ENCODE peak calls at places on chromosomes 12 and 14, in seven cellular contexts. One of them, this sample, is unnamed.

GRCh38 chr14:68665116-68665515 is 127.8 kb downstream of the ZFP36L1 start:
- DNase-seq in suprapubic skin: no peak
- DNase-seq in HCT116: no peak
- DNase-seq in heart left ventricle: no peak
- DNase-seq in adrenal gland: peak; percentile 52
- DNase-seq in Peyer's patch: no peak
- DNase-seq in heart right ventricle: no peak
- DNase-seq in this sample: no peak

GRCh38 chr12:45205165-45205825 is 10.6 kb upstream of the ANO6 start:
- DNase-seq in adrenal gland: no peak
- DNase-seq in HCT116: no peak
- DNase-seq in Peyer's patch: no peak
- DNase-seq in suprapubic skin: no peak
- DNase-seq in heart left ventricle: no peak
- DNase-seq in heart right ventricle: no peak
- DNase-seq in this sample: no peak

GRCh38 chr12:3515506-3515905 is 24.5 kb downstream of the PRMT8 start:
- DNase-seq in heart left ventricle: no peak
- DNase-seq in heart right ventricle: no peak
- DNase-seq in suprapubic skin: no peak
- DNase-seq in adrenal gland: no peak
- DNase-seq in HCT116: no peak
- DNase-seq in Peyer's patch: no peak
- DNase-seq in this sample: no peak

GRCh38 chr12:7107181-7108041 is 1.6 kb downstream of the C1RL start:
- DNase-seq in adrenal gland: no peak
- DNase-seq in Peyer's patch: no peak
- DNase-seq in HCT116: no peak
- DNase-seq in suprapubic skin: no peak
- DNase-seq in heart right ventricle: no peak
- DNase-seq in heart left ventricle: no peak
- DNase-seq in this sample: no peak

GRCh38 chr12:93153321-93153720 is 224.2 kb upstream of the EEA1 start:
- DNase-seq in heart left ventricle: no peak
- DNase-seq in Peyer's patch: no peak
- DNase-seq in adrenal gland: no peak
- DNase-seq in HCT116: no peak
- DNase-seq in heart right ventricle: no peak
- DNase-seq in suprapubic skin: no peak
- DNase-seq in this sample: no peak

GRCh38 chr12:95548539-95549391 is 2.5 kb downstream of the USP44 start:
- DNase-seq in suprapubic skin: no peak
- DNase-seq in Peyer's patch: peak; percentile 66
- DNase-seq in heart right ventricle: peak; percentile 48
- DNase-seq in adrenal gland: peak; percentile 53
- DNase-seq in HCT116: no peak
- DNase-seq in heart left ventricle: peak; percentile 30
- DNase-seq in this sample: peak; percentile 80

GRCh38 chr14:106044949-106045596 is 518.7 kb downstream of the TMEM121 start:
- DNase-seq in suprapubic skin: no peak
- DNase-seq in Peyer's patch: peak; percentile 56
- DNase-seq in heart left ventricle: no peak
- DNase-seq in adrenal gland: no peak
- DNase-seq in HCT116: peak; percentile 36
- DNase-seq in heart right ventricle: peak; percentile 31
- DNase-seq in this sample: peak; percentile 85

GRCh38 chr12:59548930-59549329 is 46.9 kb upstream of the SLC16A7 start:
- DNase-seq in heart right ventricle: no peak
- DNase-seq in adrenal gland: no peak
- DNase-seq in suprapubic skin: no peak
- DNase-seq in heart left ventricle: no peak
- DNase-seq in Peyer's patch: no peak
- DNase-seq in HCT116: no peak
- DNase-seq in this sample: no peak

GRCh38 chr14:74910556-74910955 is 12.5 kb downstream of the RPS6KL1 start:
- DNase-seq in Peyer's patch: peak; percentile 66
- DNase-seq in adrenal gland: no peak
- DNase-seq in heart right ventricle: no peak
- DNase-seq in HCT116: no peak
- DNase-seq in suprapubic skin: no peak
- DNase-seq in heart left ventricle: no peak
- DNase-seq in this sample: no peak

GRCh38 chr14:105161314-105161713 is 7.3 kb downstream of the JAG2 start:
- DNase-seq in suprapubic skin: no peak
- DNase-seq in heart right ventricle: no peak
- DNase-seq in heart left ventricle: no peak
- DNase-seq in HCT116: no peak
- DNase-seq in Peyer's patch: no peak
- DNase-seq in adrenal gland: no peak
- DNase-seq in this sample: no peak

GRCh38 chr12:121568971-121569808 is 11.6 kb downstream of the KDM2B start:
- DNase-seq in adrenal gland: no peak
- DNase-seq in heart right ventricle: peak; percentile 29
- DNase-seq in heart left ventricle: peak; percentile 65
- DNase-seq in suprapubic skin: no peak
- DNase-seq in Peyer's patch: no peak
- DNase-seq in HCT116: no peak
- DNase-seq in this sample: no peak

GRCh38 chr14:101501858-101502615 is 59.3 kb upstream of the DIO3 start:
- DNase-seq in HCT116: no peak
- DNase-seq in Peyer's patch: peak; percentile 30
- DNase-seq in heart left ventricle: no peak
- DNase-seq in adrenal gland: no peak
- DNase-seq in heart right ventricle: no peak
- DNase-seq in suprapubic skin: peak; percentile 55
- DNase-seq in this sample: no peak

GRCh38 chr14:64673748-64674147 is 30.5 kb upstream of the PLEKHG3 start:
- DNase-seq in suprapubic skin: no peak
- DNase-seq in heart right ventricle: no peak
- DNase-seq in Peyer's patch: no peak
- DNase-seq in HCT116: no peak
- DNase-seq in adrenal gland: no peak
- DNase-seq in heart left ventricle: no peak
- DNase-seq in this sample: peak; percentile 43

GRCh38 chr12:93381183-93381975 is 3.7 kb downstream of the NUDT4 start:
- DNase-seq in suprapubic skin: no peak
- DNase-seq in HCT116: no peak
- DNase-seq in heart left ventricle: no peak
- DNase-seq in Peyer's patch: no peak
- DNase-seq in heart right ventricle: no peak
- DNase-seq in adrenal gland: no peak
- DNase-seq in this sample: no peak

GRCh38 chr12:109855377-109855776 is 22.2 kb upstream of the TRPV4 start:
- DNase-seq in suprapubic skin: no peak
- DNase-seq in heart left ventricle: no peak
- DNase-seq in Peyer's patch: no peak
- DNase-seq in adrenal gland: no peak
- DNase-seq in heart right ventricle: no peak
- DNase-seq in HCT116: no peak
- DNase-seq in this sample: no peak

GRCh38 chr12:109860961-109861360 is 19.4 kb downstream of the GLTP start:
- DNase-seq in HCT116: no peak
- DNase-seq in heart right ventricle: no peak
- DNase-seq in suprapubic skin: no peak
- DNase-seq in heart left ventricle: no peak
- DNase-seq in adrenal gland: no peak
- DNase-seq in Peyer's patch: no peak
- DNase-seq in this sample: no peak

GRCh38 chr12:109858764-109859163 is 21.6 kb downstream of the GLTP start:
- DNase-seq in HCT116: no peak
- DNase-seq in Peyer's patch: no peak
- DNase-seq in suprapubic skin: no peak
- DNase-seq in adrenal gland: no peak
- DNase-seq in heart left ventricle: no peak
- DNase-seq in heart right ventricle: no peak
- DNase-seq in this sample: no peak

GRCh38 chr12:109861689-109862314 is 18.5 kb downstream of the GLTP start:
- DNase-seq in Peyer's patch: peak; percentile 63
- DNase-seq in HCT116: no peak
- DNase-seq in heart right ventricle: no peak
- DNase-seq in adrenal gland: no peak
- DNase-seq in suprapubic skin: no peak
- DNase-seq in heart left ventricle: no peak
- DNase-seq in this sample: no peak

GRCh38 chr12:109857715-109858114 is 22.6 kb downstream of the GLTP start:
- DNase-seq in Peyer's patch: no peak
- DNase-seq in heart left ventricle: no peak
- DNase-seq in adrenal gland: no peak
- DNase-seq in heart right ventricle: no peak
- DNase-seq in HCT116: no peak
- DNase-seq in suprapubic skin: no peak
- DNase-seq in this sample: no peak
- H3K36me3 ChIP-seq in Peyer's patch: no peaks in the 10 kb centered on the region
- H3K36me3 ChIP-seq in heart left ventricle: peaks cover 66% of the 10 kb centered on the region
- H3K36me3 ChIP-seq in adrenal gland: no peaks in the 10 kb centered on the region
- H3K36me3 ChIP-seq in heart right ventricle: peaks cover 71% of the 10 kb centered on the region
- H3K36me3 ChIP-seq in HCT116: no peaks in the 10 kb centered on the region
- H3K36me3 ChIP-seq in suprapubic skin: peaks cover 57% of the 10 kb centered on the region
- H3K36me3 ChIP-seq in this sample: peaks cover 38% of the 10 kb centered on the region

GRCh38 chr12:30395190-30395589 is 300.5 kb downstream of the IPO8 start:
- DNase-seq in adrenal gland: no peak
- DNase-seq in suprapubic skin: no peak
- DNase-seq in heart right ventricle: no peak
- DNase-seq in HCT116: no peak
- DNase-seq in Peyer's patch: no peak
- DNase-seq in heart left ventricle: no peak
- DNase-seq in this sample: no peak

GRCh38 chr12:30396576-30396975 is 299.1 kb downstream of the IPO8 start:
- DNase-seq in HCT116: no peak
- DNase-seq in adrenal gland: no peak
- DNase-seq in Peyer's patch: no peak
- DNase-seq in heart right ventricle: no peak
- DNase-seq in suprapubic skin: no peak
- DNase-seq in heart left ventricle: no peak
- DNase-seq in this sample: no peak

GRCh38 chr12:30400349-30400748 is 295.3 kb downstream of the IPO8 start:
- DNase-seq in HCT116: no peak
- DNase-seq in heart right ventricle: no peak
- DNase-seq in adrenal gland: no peak
- DNase-seq in suprapubic skin: no peak
- DNase-seq in heart left ventricle: no peak
- DNase-seq in Peyer's patch: no peak
- DNase-seq in this sample: no peak

GRCh38 chr12:30399859-30400258 is 295.8 kb downstream of the IPO8 start:
- DNase-seq in HCT116: no peak
- DNase-seq in heart right ventricle: no peak
- DNase-seq in suprapubic skin: no peak
- DNase-seq in adrenal gland: no peak
- DNase-seq in Peyer's patch: no peak
- DNase-seq in heart left ventricle: no peak
- DNase-seq in this sample: no peak
- H3K9me3 ChIP-seq in HCT116: peaks cover 8% of the 10 kb centered on the region
- H3K9me3 ChIP-seq in heart right ventricle: peaks cover 16% of the 10 kb centered on the region
- H3K9me3 ChIP-seq in suprapubic skin: no peaks in the 10 kb centered on the region
- H3K9me3 ChIP-seq in adrenal gland: no peaks in the 10 kb centered on the region
- H3K9me3 ChIP-seq in Peyer's patch: no peaks in the 10 kb centered on the region
- H3K9me3 ChIP-seq in heart left ventricle: no peaks in the 10 kb centered on the region
- H3K9me3 ChIP-seq in this sample: peaks cover 13% of the 10 kb centered on the region

DNA sequence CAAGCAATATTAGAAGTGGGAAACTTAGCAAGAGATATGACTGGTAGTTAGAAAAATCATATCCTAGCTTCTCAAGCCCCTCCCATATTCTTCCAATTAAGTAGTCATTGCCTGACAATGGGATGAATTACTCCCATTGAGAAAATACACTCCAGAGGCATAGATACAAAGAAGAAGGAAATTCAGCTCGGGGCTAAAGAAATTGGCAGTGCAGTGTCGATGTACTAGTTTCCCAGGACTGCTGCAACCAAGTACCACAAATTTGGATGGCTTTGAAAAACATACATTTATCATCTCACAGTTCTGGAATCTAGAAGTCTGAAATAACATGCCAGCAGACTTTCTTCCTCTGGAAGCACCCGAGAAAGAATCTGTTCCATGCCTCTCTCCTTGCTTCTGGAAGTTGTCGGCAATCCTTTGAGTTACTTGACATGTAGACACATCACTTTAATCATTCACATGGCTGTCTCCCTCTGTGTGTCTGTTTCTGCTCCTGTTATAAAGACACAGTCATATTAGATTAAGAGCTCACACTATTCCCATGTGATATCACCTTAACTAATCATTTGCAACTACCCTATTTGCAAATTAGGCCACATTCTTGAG is 101.9 kb downstream of the TMTC3 start:
- DNase-seq in Peyer's patch: no peak
- DNase-seq in heart right ventricle: no peak
- DNase-seq in adrenal gland: no peak
- DNase-seq in HCT116: no peak
- DNase-seq in suprapubic skin: no peak
- DNase-seq in heart left ventricle: no peak
- DNase-seq in this sample: no peak
- H3K4me1 ChIP-seq in Peyer's patch: no peaks in the 10 kb centered on the region
- H3K4me1 ChIP-seq in heart right ventricle: no peaks in the 10 kb centered on the region
- H3K4me1 ChIP-seq in adrenal gland: no peaks in the 10 kb centered on the region
- H3K4me1 ChIP-seq in HCT116: peaks cover 5% of the 10 kb centered on the region
- H3K4me1 ChIP-seq in suprapubic skin: peaks cover 4% of the 10 kb centered on the region
- H3K4me1 ChIP-seq in heart left ventricle: no peaks in the 10 kb centered on the region
- H3K4me1 ChIP-seq in this sample: no peaks in the 10 kb centered on the region

GRCh38 chr12:107853479-107853878 is 79.0 kb downstream of the ASCL4 start:
- DNase-seq in Peyer's patch: no peak
- DNase-seq in adrenal gland: no peak
- DNase-seq in heart right ventricle: no peak
- DNase-seq in heart left ventricle: no peak
- DNase-seq in HCT116: no peak
- DNase-seq in suprapubic skin: no peak
- DNase-seq in this sample: no peak

GRCh38 chr12:107864235-107864634 is 89.7 kb downstream of the ASCL4 start:
- DNase-seq in heart right ventricle: no peak
- DNase-seq in HCT116: no peak
- DNase-seq in Peyer's patch: no peak
- DNase-seq in adrenal gland: no peak
- DNase-seq in heart left ventricle: no peak
- DNase-seq in suprapubic skin: no peak
- DNase-seq in this sample: no peak

DNA sequence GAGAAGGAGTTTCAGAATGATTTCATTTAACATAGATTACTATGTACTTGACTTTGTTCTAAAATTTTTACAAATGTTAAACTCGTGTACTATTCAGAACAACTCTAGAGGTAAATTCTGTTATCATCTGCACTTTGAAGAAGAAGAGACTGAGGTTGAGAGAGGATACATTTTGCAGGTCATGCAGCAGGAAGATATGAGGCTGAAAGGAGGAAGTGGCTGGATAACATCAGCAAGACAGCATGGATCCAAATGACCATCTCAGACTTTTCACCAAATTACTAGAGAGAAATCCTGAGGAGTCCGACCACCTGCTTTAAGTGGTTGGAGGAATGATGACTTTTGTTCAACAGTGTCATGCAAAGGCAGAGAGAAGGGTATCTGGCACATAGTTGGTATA is 84.9 kb downstream of the ASCL4 start:
- DNase-seq in Peyer's patch: no peak
- DNase-seq in HCT116: no peak
- DNase-seq in suprapubic skin: no peak
- DNase-seq in heart right ventricle: no peak
- DNase-seq in adrenal gland: no peak
- DNase-seq in heart left ventricle: no peak
- DNase-seq in this sample: no peak
- H3K36me3 ChIP-seq in Peyer's patch: no peaks in the 10 kb centered on the region
- H3K36me3 ChIP-seq in HCT116: no peaks in the 10 kb centered on the region
- H3K36me3 ChIP-seq in suprapubic skin: no peaks in the 10 kb centered on the region
- H3K36me3 ChIP-seq in heart right ventricle: no peaks in the 10 kb centered on the region
- H3K36me3 ChIP-seq in adrenal gland: no peaks in the 10 kb centered on the region
- H3K36me3 ChIP-seq in heart left ventricle: no peaks in the 10 kb centered on the region
- H3K36me3 ChIP-seq in this sample: no peaks in the 10 kb centered on the region